ENCODE peak calls at places on chromosome 22, in five cellular contexts. R, V, Z, D and P are unnamed samples.
A peak's percentile ranks its signal among the peaks of the same experiment; 100 is the strongest.

GRCh38 chr22:28742562-28742962 is 723 bp downstream of the HSCB start:
- DNase-seq in V (no peak), D (no peak), R (no peak), Z (no peak), P (no peak)

GRCh38 chr22:46794491-46794890 is 32.0 kb downstream of the TBC1D22A start:
- DNase-seq in R (no peak), D (no peak), Z (no peak), V (no peak), P (no peak)

GRCh38 chr22:26553056-26553752 is 36.7 kb downstream of the TPST2 start:
- DNase-seq in Z (no peak), D (no peak), R (peak; percentile 84), V (peak; percentile 55), P (no peak)

GRCh38 chr22:27670701-27671412 is 130.7 kb downstream of the MN1 start:
- DNase-seq in Z (peak; percentile 87), V (no peak), D (no peak), R (no peak), P (no peak)

GRCh38 chr22:23192133-23192532 is 11.8 kb downstream of the BCR start:
- DNase-seq in R (no peak), D (no peak), Z (peak; percentile 54), V (peak; percentile 93), P (no peak)

GRCh38 chr22:43411040-43411919 is 534 bp upstream of the MPPED1 start:
- DNase-seq in R (no peak), V (peak; percentile 39), D (no peak), Z (peak; percentile 39), P (no peak)

GRCh38 chr22:22671506-22671905 is 27.1 kb downstream of the GGTLC2 start:
- DNase-seq in R (no peak), Z (no peak), V (no peak), D (no peak), P (no peak)

GRCh38 chr22:42621505-42622002 is 6.9 kb upstream of the POLDIP3 start:
- DNase-seq in D (peak; percentile 62), R (peak; percentile 77), V (peak; percentile 76), Z (peak; percentile 96), P (peak; percentile 46)

GRCh38 chr22:30829901-30830550 is 135.4 kb downstream of the OSBP2 start:
- DNase-seq in D (no peak), R (peak; percentile 96), Z (no peak), V (no peak), P (no peak)

GRCh38 chr22:32605576-32605975 is 131.0 kb downstream of the FBXO7 start:
- DNase-seq in D (no peak), V (no peak), Z (no peak), R (no peak), P (no peak)

GRCh38 chr22:38148252-38148651 is 33.4 kb downstream of the PLA2G6 start:
- DNase-seq in R (peak; percentile 60), V (peak; percentile 26), Z (no peak), D (no peak), P (no peak)

GRCh38 chr22:43726296-43726695 is 85.8 kb downstream of the EFCAB6 start:
- DNase-seq in V (no peak), R (no peak), Z (no peak), D (no peak), P (no peak)

GRCh38 chr22:48405741-48406140 is 1421.9 kb downstream of the BRD1 start:
- DNase-seq in R (peak; percentile 1), Z (no peak), V (no peak), D (no peak), P (no peak)

GRCh38 chr22:40050258-40050657 is 55.5 kb downstream of the FAM83F start:
- DNase-seq in V (no peak), Z (no peak), R (no peak), D (no peak), P (no peak)

GRCh38 chr22:20435436-20436308 is 2.0 kb downstream of the SCARF2 start:
- DNase-seq in V (no peak), Z (no peak), D (no peak), R (no peak), P (no peak)

GRCh38 chr22:23500508-23501208 is 79.4 kb downstream of the IGLL1 start:
- DNase-seq in R (no peak), V (no peak), D (no peak), Z (no peak), P (no peak)

GRCh38 chr22:41485033-41485432 is 16.1 kb downstream of the ACO2 start:
- DNase-seq in Z (no peak), R (no peak), V (no peak), D (no peak), P (no peak)

GRCh38 chr22:29225422-29226090 is 19.9 kb downstream of the EMID1 start:
- DNase-seq in Z (no peak), V (peak; percentile 70), D (no peak), R (peak; percentile 20), P (no peak)

GRCh38 chr22:23218867-23219251 is 38.5 kb downstream of the BCR start:
- DNase-seq in D (no peak), Z (peak; percentile 57), V (peak; percentile 86), R (no peak), P (no peak)

GRCh38 chr22:48425091-48425506 is 1402.6 kb downstream of the BRD1 start:
- DNase-seq in Z (no peak), D (no peak), V (no peak), R (no peak), P (no peak)

GRCh38 chr22:20922141-20922751 is 5.0 kb downstream of the CRKL start:
- DNase-seq in D (no peak), V (no peak), Z (no peak), R (no peak), P (no peak)

GRCh38 chr22:26707090-26707489 is 49.7 kb downstream of the MIAT start:
- DNase-seq in Z (no peak), D (no peak), R (no peak), V (no peak), P (no peak)

GRCh38 chr22:25626146-25626992 is 61.9 kb downstream of the GRK3 start:
- DNase-seq in V (no peak), Z (no peak), D (no peak), R (no peak), P (no peak)